ENCODE peak calls at places on chromosomes 16 and 17, in eight cellular contexts. One of them, this sample, is unnamed.

GRCh38 chr16:10600792-10601443 is 20.5 kb upstream of the EMP2 start:
- DNase-seq in fibroblast of lung: no peak
- DNase-seq in T-helper 22 cell: no peak
- DNase-seq in heart right ventricle: no peak
- DNase-seq in NCI-H460: no peak
- DNase-seq in stimulated activated effector memory CD8-positive, alpha-beta T cell treated with anti-CD3 and anti-CD28 coated beads, Interleukin-12 subunit alpha, Interleukin-12 subunit beta, amount 100 ng/mL, for 72 hours: no peak
- DNase-seq in A172: no peak
- DNase-seq in stimulated activated CD4-positive, alpha-beta T cell treated with anti-CD3 and anti-CD28 coated beads, Interleukin-1b, Interleukin-23, amount 100 ng/mL, for 1 hour: no peak
- DNase-seq in this sample: no peak

GRCh38 chr17:20092973-20093626 is 83.9 kb downstream of the SPECC1 start:
- DNase-seq in A172: no peak
- DNase-seq in stimulated activated effector memory CD8-positive, alpha-beta T cell treated with anti-CD3 and anti-CD28 coated beads, Interleukin-12 subunit alpha, Interleukin-12 subunit beta, amount 100 ng/mL, for 72 hours: no peak
- DNase-seq in stimulated activated CD4-positive, alpha-beta T cell treated with anti-CD3 and anti-CD28 coated beads, Interleukin-1b, Interleukin-23, amount 100 ng/mL, for 1 hour: no peak
- DNase-seq in heart right ventricle: no peak
- DNase-seq in NCI-H460: no peak
- DNase-seq in fibroblast of lung: no peak
- DNase-seq in T-helper 22 cell: no peak
- DNase-seq in this sample: no peak

GRCh38 chr17:58271532-58271931 is 9.2 kb downstream of the MPO start:
- DNase-seq in T-helper 22 cell: no peak
- DNase-seq in stimulated activated effector memory CD8-positive, alpha-beta T cell treated with anti-CD3 and anti-CD28 coated beads, Interleukin-12 subunit alpha, Interleukin-12 subunit beta, amount 100 ng/mL, for 72 hours: no peak
- DNase-seq in stimulated activated CD4-positive, alpha-beta T cell treated with anti-CD3 and anti-CD28 coated beads, Interleukin-1b, Interleukin-23, amount 100 ng/mL, for 1 hour: no peak
- DNase-seq in heart right ventricle: no peak
- DNase-seq in NCI-H460: no peak
- DNase-seq in fibroblast of lung: no peak
- DNase-seq in A172: no peak
- DNase-seq in this sample: no peak

GRCh38 chr16:3718019-3718391 is 681 bp upstream of the TRAP1 start:
- DNase-seq in stimulated activated effector memory CD8-positive, alpha-beta T cell treated with anti-CD3 and anti-CD28 coated beads, Interleukin-12 subunit alpha, Interleukin-12 subunit beta, amount 100 ng/mL, for 72 hours: no peak
- DNase-seq in heart right ventricle: no peak
- DNase-seq in fibroblast of lung: peak
- DNase-seq in T-helper 22 cell: no peak
- DNase-seq in stimulated activated CD4-positive, alpha-beta T cell treated with anti-CD3 and anti-CD28 coated beads, Interleukin-1b, Interleukin-23, amount 100 ng/mL, for 1 hour: no peak
- DNase-seq in NCI-H460: no peak
- DNase-seq in A172: no peak
- DNase-seq in this sample: no peak

GRCh38 chr16:24906199-24906808 is 60.5 kb downstream of the SLC5A11 start:
- DNase-seq in NCI-H460: peak
- DNase-seq in fibroblast of lung: peak
- DNase-seq in heart right ventricle: no peak
- DNase-seq in stimulated activated CD4-positive, alpha-beta T cell treated with anti-CD3 and anti-CD28 coated beads, Interleukin-1b, Interleukin-23, amount 100 ng/mL, for 1 hour: no peak
- DNase-seq in stimulated activated effector memory CD8-positive, alpha-beta T cell treated with anti-CD3 and anti-CD28 coated beads, Interleukin-12 subunit alpha, Interleukin-12 subunit beta, amount 100 ng/mL, for 72 hours: no peak
- DNase-seq in T-helper 22 cell: no peak
- DNase-seq in A172: peak
- DNase-seq in this sample: no peak

GRCh38 chr17:70655179-70655578 is 485.8 kb downstream of the KCNJ2 start:
- DNase-seq in stimulated activated effector memory CD8-positive, alpha-beta T cell treated with anti-CD3 and anti-CD28 coated beads, Interleukin-12 subunit alpha, Interleukin-12 subunit beta, amount 100 ng/mL, for 72 hours: no peak
- DNase-seq in T-helper 22 cell: no peak
- DNase-seq in stimulated activated CD4-positive, alpha-beta T cell treated with anti-CD3 and anti-CD28 coated beads, Interleukin-1b, Interleukin-23, amount 100 ng/mL, for 1 hour: no peak
- DNase-seq in NCI-H460: no peak
- DNase-seq in heart right ventricle: no peak
- DNase-seq in A172: no peak
- DNase-seq in fibroblast of lung: no peak
- DNase-seq in this sample: no peak

GRCh38 chr17:41739661-41740352 is 5.4 kb upstream of the HAP1 start:
- DNase-seq in A172: peak
- DNase-seq in stimulated activated effector memory CD8-positive, alpha-beta T cell treated with anti-CD3 and anti-CD28 coated beads, Interleukin-12 subunit alpha, Interleukin-12 subunit beta, amount 100 ng/mL, for 72 hours: no peak
- DNase-seq in fibroblast of lung: no peak
- DNase-seq in stimulated activated CD4-positive, alpha-beta T cell treated with anti-CD3 and anti-CD28 coated beads, Interleukin-1b, Interleukin-23, amount 100 ng/mL, for 1 hour: no peak
- DNase-seq in NCI-H460: peak
- DNase-seq in T-helper 22 cell: no peak
- DNase-seq in heart right ventricle: no peak
- DNase-seq in this sample: no peak

GRCh38 chr17:43020789-43021738 is 1.1 kb downstream of the VAT1 start:
- DNase-seq in A172: peak
- DNase-seq in fibroblast of lung: peak
- DNase-seq in stimulated activated effector memory CD8-positive, alpha-beta T cell treated with anti-CD3 and anti-CD28 coated beads, Interleukin-12 subunit alpha, Interleukin-12 subunit beta, amount 100 ng/mL, for 72 hours: no peak
- DNase-seq in stimulated activated CD4-positive, alpha-beta T cell treated with anti-CD3 and anti-CD28 coated beads, Interleukin-1b, Interleukin-23, amount 100 ng/mL, for 1 hour: no peak
- DNase-seq in T-helper 22 cell: no peak
- DNase-seq in heart right ventricle: peak
- DNase-seq in NCI-H460: peak
- DNase-seq in this sample: no peak

GRCh38 chr17:77475012-77475976 is 334.5 kb downstream of the SEC14L1 start:
- DNase-seq in NCI-H460: no peak
- DNase-seq in heart right ventricle: peak
- DNase-seq in A172: peak
- DNase-seq in T-helper 22 cell: peak
- DNase-seq in stimulated activated CD4-positive, alpha-beta T cell treated with anti-CD3 and anti-CD28 coated beads, Interleukin-1b, Interleukin-23, amount 100 ng/mL, for 1 hour: no peak
- DNase-seq in fibroblast of lung: peak
- DNase-seq in stimulated activated effector memory CD8-positive, alpha-beta T cell treated with anti-CD3 and anti-CD28 coated beads, Interleukin-12 subunit alpha, Interleukin-12 subunit beta, amount 100 ng/mL, for 72 hours: no peak
- DNase-seq in this sample: no peak

GRCh38 chr17:28270926-28271325 is 48.1 kb upstream of the TMEM97 start:
- DNase-seq in T-helper 22 cell: no peak
- DNase-seq in NCI-H460: no peak
- DNase-seq in A172: no peak
- DNase-seq in fibroblast of lung: no peak
- DNase-seq in stimulated activated effector memory CD8-positive, alpha-beta T cell treated with anti-CD3 and anti-CD28 coated beads, Interleukin-12 subunit alpha, Interleukin-12 subunit beta, amount 100 ng/mL, for 72 hours: no peak
- DNase-seq in stimulated activated CD4-positive, alpha-beta T cell treated with anti-CD3 and anti-CD28 coated beads, Interleukin-1b, Interleukin-23, amount 100 ng/mL, for 1 hour: no peak
- DNase-seq in heart right ventricle: no peak
- DNase-seq in this sample: no peak

GRCh38 chr17:27339836-27340550 is 46.1 kb downstream of the WSB1 start:
- DNase-seq in heart right ventricle: no peak
- DNase-seq in NCI-H460: peak
- DNase-seq in A172: peak
- DNase-seq in fibroblast of lung: no peak
- DNase-seq in stimulated activated CD4-positive, alpha-beta T cell treated with anti-CD3 and anti-CD28 coated beads, Interleukin-1b, Interleukin-23, amount 100 ng/mL, for 1 hour: no peak
- DNase-seq in T-helper 22 cell: no peak
- DNase-seq in stimulated activated effector memory CD8-positive, alpha-beta T cell treated with anti-CD3 and anti-CD28 coated beads, Interleukin-12 subunit alpha, Interleukin-12 subunit beta, amount 100 ng/mL, for 72 hours: no peak
- DNase-seq in this sample: no peak

GRCh38 chr17:81317992-81318391 is 22.9 kb upstream of the SLC38A10 start:
- DNase-seq in T-helper 22 cell: no peak
- DNase-seq in NCI-H460: no peak
- DNase-seq in A172: no peak
- DNase-seq in stimulated activated effector memory CD8-positive, alpha-beta T cell treated with anti-CD3 and anti-CD28 coated beads, Interleukin-12 subunit alpha, Interleukin-12 subunit beta, amount 100 ng/mL, for 72 hours: no peak
- DNase-seq in fibroblast of lung: no peak
- DNase-seq in stimulated activated CD4-positive, alpha-beta T cell treated with anti-CD3 and anti-CD28 coated beads, Interleukin-1b, Interleukin-23, amount 100 ng/mL, for 1 hour: no peak
- DNase-seq in heart right ventricle: no peak
- DNase-seq in this sample: no peak